ENCODE peak calls at places on chromosomes 11 and 22, in eight cellular contexts. K is neuronal stem cell, M is AG09309, H is fibroblast of mammary gland, G is AG04450, P is colonic mucosa, R is astrocyte of the cerebellum, E is A549. F is an unnamed sample.

GRCh38 chr11:16603245-16603644 is 135.2 kb upstream of the C11orf58 start:
- DNase-seq in P (no peak), M (no peak), K (no peak), E (no peak), R (no peak), G (no peak), H (no peak), F (no peak)

GRCh38 chr11:74507582-74507981 is 14.1 kb upstream of the LIPT2 start:
- DNase-seq in H (no peak), R (no peak), P (no peak), K (no peak), E (no peak), G (no peak), M (no peak), F (no peak)

GRCh38 chr11:80281194-80281593 is 840.4 kb upstream of the TENM4 start:
- DNase-seq in P (no peak), G (no peak), H (no peak), E (no peak), M (no peak), K (no peak), R (no peak), F (no peak)

GRCh38 chr11:11514246-11514645 is 107.6 kb downstream of the GALNT18 start:
- DNase-seq in G (no peak), R (no peak), K (no peak), H (no peak), M (no peak), E (no peak), P (no peak), F (no peak)

GRCh38 chr11:60913793-60914619 is at the start of gene TMEM109:
- DNase-seq in G (peak), R (peak), P (peak), K (peak), H (peak), M (peak), E (peak), F (peak)

GRCh38 chr11:121444508-121444907 is 7.6 kb upstream of the SORL1 start:
- DNase-seq in P (no peak), G (no peak), M (no peak), K (no peak), E (no peak), H (no peak), R (no peak), F (no peak)

GRCh38 chr11:119787074-119787461 is 58.1 kb upstream of the NECTIN1 start:
- DNase-seq in G (no peak), K (no peak), E (no peak), H (no peak), M (no peak), P (no peak), R (no peak), F (no peak)

GRCh38 chr11:109870313-109870712 is 222.9 kb upstream of the ZC3H12C start:
- DNase-seq in K (no peak), R (no peak), G (no peak), M (no peak), P (no peak), E (no peak), H (no peak), F (no peak)

GRCh38 chr22:41781508-41781906 is 19.0 kb upstream of the CCDC134 start:
- DNase-seq in H (no peak), R (no peak), G (no peak), M (no peak), K (no peak), P (no peak), E (no peak), F (no peak)

GRCh38 chr11:33802414-33802950 is 28.2 kb upstream of the FBXO3 start:
- DNase-seq in K (peak), P (peak), R (peak), E (peak), G (peak), M (peak), H (peak), F (peak)
- H3K4me3 ChIP-seq in K (peak), P (no peak), R (peak), E (peak), G (peak), M (peak), H (peak), F (peak)

GRCh38 chr11:113782134-113782533 is 2.5 kb downstream of the CLDN25 start:
- DNase-seq in M (no peak), P (no peak), H (no peak), R (no peak), K (no peak), E (no peak), G (no peak), F (no peak)

GRCh38 chr11:113779496-113779895 is at the start of gene CLDN25:
- DNase-seq in G (no peak), H (no peak), E (no peak), K (no peak), P (no peak), M (no peak), R (no peak), F (no peak)

GRCh38 chr11:113781682-113782081 is 2.1 kb downstream of the CLDN25 start:
- DNase-seq in H (no peak), E (no peak), M (no peak), R (no peak), P (no peak), K (no peak), G (no peak), F (no peak)

GRCh38 chr11:113774174-113774503 is 647 bp upstream of the ZW10 start:
- DNase-seq in G (no peak), P (no peak), M (no peak), H (no peak), K (no peak), R (no peak), E (no peak), F (no peak)

DNA sequence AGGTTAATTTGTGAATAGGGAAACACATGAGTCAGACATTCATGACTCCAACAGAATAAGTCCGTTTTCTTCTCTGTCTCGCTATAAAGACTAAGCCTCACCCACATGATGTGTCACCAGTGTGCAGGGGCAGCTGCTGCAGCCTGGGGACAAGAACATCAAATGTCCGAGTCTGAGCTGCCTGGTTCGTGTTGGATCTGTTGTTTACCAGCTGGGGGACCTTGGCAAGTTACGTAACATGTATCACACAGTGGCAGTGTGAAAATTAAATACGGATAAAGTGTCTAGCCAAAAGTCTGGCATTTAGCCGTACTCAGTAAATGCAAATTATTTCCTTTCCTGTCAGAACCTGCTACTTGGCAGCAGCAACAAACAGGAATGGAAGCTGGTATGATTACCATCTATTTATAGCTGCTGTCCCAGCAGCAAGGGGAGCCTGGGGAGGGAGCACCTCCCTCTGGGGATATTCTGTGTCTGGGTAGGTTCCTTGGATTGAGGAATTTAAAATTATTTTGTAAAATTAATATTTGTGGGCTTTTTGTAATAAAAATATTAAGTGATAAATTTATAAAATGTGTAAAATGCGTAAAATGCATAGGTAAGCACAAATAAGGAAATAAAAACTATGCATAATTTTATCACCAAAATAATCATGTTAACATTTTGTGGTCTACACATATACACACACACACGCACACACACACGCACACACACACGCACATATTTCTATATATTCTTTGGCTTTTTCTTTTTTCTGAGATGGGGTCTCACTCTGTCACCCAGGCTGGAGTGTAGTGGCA is 1.3 kb upstream of the CLDN25 start:
- DNase-seq in M (no peak), H (peak), E (no peak), R (no peak), G (no peak), K (no peak), P (no peak), F (peak)
- H3K4me3 ChIP-seq in M (no peak), H (no peak), E (no peak), R (no peak), G (no peak), K (no peak), P (no peak), F (peak)

GRCh38 chr11:65524010-65524746 is 705 bp upstream of the SCYL1 start:
- DNase-seq in G (no peak), R (no peak), H (no peak), K (no peak), M (no peak), P (peak), E (no peak), F (no peak)
- H3K4me3 ChIP-seq in G (peak), R (peak), H (peak), K (peak), M (no peak), P (no peak), E (peak), F (peak)

DNA sequence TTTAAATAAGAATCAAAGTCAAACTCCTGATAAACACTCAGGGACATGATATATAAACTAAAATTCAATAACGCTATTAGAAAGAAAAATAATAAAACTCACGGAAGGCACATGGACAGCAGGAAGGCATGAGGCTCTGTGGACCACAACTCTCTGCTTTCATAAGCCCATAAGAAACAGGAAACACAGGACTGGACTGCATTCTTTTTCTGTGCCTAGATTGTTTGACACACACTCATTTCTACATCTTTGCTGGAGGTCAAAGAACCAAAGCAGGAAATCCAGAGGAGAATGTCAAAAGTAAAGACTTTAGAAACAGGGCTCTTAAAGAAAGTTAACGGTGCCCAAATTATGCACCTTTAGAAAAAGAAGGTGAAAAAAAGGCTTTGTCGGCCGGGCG is 71.3 kb downstream of the RAB30 start:
- DNase-seq in E (no peak), R (no peak), P (no peak), H (no peak), M (no peak), G (no peak), K (no peak), F (no peak)
- H3K4me3 ChIP-seq in E (no peak), R (no peak), P (no peak), H (no peak), M (no peak), G (no peak), K (no peak), F (no peak)

GRCh38 chr11:45339754-45340519 is 53.8 kb upstream of the SYT13 start:
- DNase-seq in E (peak), G (peak), H (peak), K (peak), R (peak), P (peak), M (peak), F (peak)
- H3K4me3 ChIP-seq in E (peak), G (no peak), H (no peak), K (no peak), R (no peak), P (no peak), M (no peak), F (peak)

GRCh38 chr22:40212126-40212525 is 34.4 kb downstream of the TNRC6B start:
- DNase-seq in R (no peak), M (no peak), H (peak), E (no peak), K (no peak), P (no peak), G (no peak), F (no peak)

GRCh38 chr22:40216041-40216756 is 38.5 kb downstream of the TNRC6B start:
- DNase-seq in H (no peak), K (no peak), P (no peak), G (no peak), E (no peak), R (no peak), M (no peak), F (no peak)

GRCh38 chr22:40218152-40218551 is 40.4 kb downstream of the TNRC6B start:
- DNase-seq in G (no peak), M (no peak), R (no peak), H (no peak), P (peak), K (no peak), E (no peak), F (no peak)

GRCh38 chr22:40213478-40213877 is 35.8 kb downstream of the TNRC6B start:
- DNase-seq in H (no peak), K (no peak), G (no peak), E (no peak), R (no peak), P (no peak), M (no peak), F (no peak)

GRCh38 chr22:40215266-40215665 is 37.5 kb downstream of the TNRC6B start:
- DNase-seq in P (peak), M (no peak), H (no peak), E (no peak), R (no peak), K (no peak), G (no peak), F (peak)
- H3K4me3 ChIP-seq in P (no peak), M (no peak), H (no peak), E (no peak), R (no peak), K (no peak), G (no peak), F (no peak)

GRCh38 chr22:21013742-21014201 is 1.2 kb upstream of the P2RX6 start:
- DNase-seq in G (no peak), E (no peak), R (no peak), K (no peak), P (no peak), H (no peak), M (no peak), F (no peak)

GRCh38 chr22:21010426-21011113 is 4.4 kb upstream of the P2RX6 start:
- DNase-seq in M (no peak), R (no peak), K (no peak), G (no peak), P (no peak), H (no peak), E (no peak), F (no peak)

GRCh38 chr22:21014202-21015050 is 539 bp upstream of the P2RX6 start:
- DNase-seq in R (peak), P (peak), G (peak), E (peak), M (peak), K (peak), H (peak), F (peak)

GRCh38 chr22:21012446-21013407 is 2.2 kb upstream of the P2RX6 start:
- DNase-seq in E (no peak), G (no peak), K (no peak), P (no peak), H (no peak), R (no peak), M (no peak), F (no peak)

GRCh38 chr22:21009638-21010425 is 5.1 kb upstream of the P2RX6 start:
- DNase-seq in R (peak), M (no peak), K (peak), P (peak), H (peak), G (no peak), E (peak), F (no peak)
- H3K4me3 ChIP-seq in R (no peak), M (no peak), K (no peak), P (no peak), H (no peak), G (no peak), E (no peak), F (no peak)

DNA sequence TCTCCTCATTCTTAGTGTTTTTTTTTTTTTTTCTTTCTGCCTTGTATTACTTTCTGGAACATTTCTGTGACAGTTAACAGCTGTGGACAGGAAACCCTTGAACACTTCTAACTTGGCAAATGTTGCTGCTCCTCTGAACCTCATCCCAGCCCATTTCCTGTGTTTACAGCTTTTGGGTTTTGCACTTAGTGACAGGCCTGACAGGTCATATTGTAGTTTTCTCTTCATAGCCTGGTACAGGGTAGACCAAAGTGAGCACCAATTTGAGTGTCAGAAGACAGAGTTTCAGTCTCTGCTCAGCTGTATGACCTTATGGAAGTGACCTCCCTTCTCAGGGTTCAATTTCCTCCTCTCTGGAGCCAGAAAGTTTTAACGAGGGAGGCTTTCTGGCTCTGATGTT is 91.6 kb downstream of the STIM1 start:
- DNase-seq in R (no peak), K (no peak), E (no peak), H (peak), G (no peak), P (peak), M (no peak), F (peak)
- H3K4me3 ChIP-seq in R (no peak), K (no peak), E (no peak), H (no peak), G (no peak), P (no peak), M (no peak), F (no peak)

DNA sequence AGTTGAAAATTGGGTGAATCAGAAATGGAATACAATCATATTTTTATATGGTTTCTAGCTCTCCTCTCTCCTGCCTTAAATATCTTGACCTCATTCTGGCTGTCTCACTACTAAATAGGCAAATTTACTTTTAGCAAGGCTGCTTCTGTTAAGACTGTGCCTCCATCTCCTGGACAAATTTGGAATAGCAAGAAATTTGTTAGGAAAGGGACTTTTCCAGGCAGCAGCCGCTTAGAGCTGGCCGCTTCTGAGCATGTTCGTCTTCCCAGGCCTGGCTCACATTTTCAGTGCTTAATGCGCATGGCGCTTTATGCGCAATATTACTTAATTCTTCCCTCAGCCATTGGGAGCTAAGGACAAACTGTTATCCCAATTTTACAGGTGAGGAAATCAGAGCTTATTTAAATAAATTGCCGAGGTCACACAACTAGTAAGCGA is 1.7 kb upstream of the PEX26 start:
- DNase-seq in H (peak), K (peak), M (peak), R (peak), G (peak), P (peak), E (peak), F (peak)
- H3K4me3 ChIP-seq in H (no peak), K (no peak), M (no peak), R (no peak), G (no peak), P (no peak), E (no peak), F (no peak)